ENCODE peak calls at places on chromosomes 16 and 17, in ten cellular contexts. One of them, this sample, is unnamed. For H3K36me3 and H3K27me3, the result is how much of the 10 kb centered on the place peaks cover.

GRCh38 chr16:22356930-22357634 is 17.3 kb downstream of the CDR2 start:
- DNase-seq in neural progenitor cell: no peak
- DNase-seq in transverse colon: no peak
- DNase-seq in heart left ventricle: no peak
- DNase-seq in IMR-90: no peak
- DNase-seq in SJSA1: no peak
- DNase-seq in stomach: no peak
- DNase-seq in tibial nerve: no peak
- DNase-seq in fibroblast of lung: peak
- DNase-seq in endodermal cell: no peak
- DNase-seq in this sample: no peak

GRCh38 chr17:62630365-62631085 is 3.1 kb downstream of the MRC2 start:
- DNase-seq in neural progenitor cell: no peak
- DNase-seq in transverse colon: no peak
- DNase-seq in heart left ventricle: no peak
- DNase-seq in IMR-90: peak
- DNase-seq in SJSA1: no peak
- DNase-seq in stomach: no peak
- DNase-seq in tibial nerve: no peak
- DNase-seq in fibroblast of lung: no peak
- DNase-seq in endodermal cell: peak
- DNase-seq in this sample: no peak

GRCh38 chr17:69492410-69493071 is 78.0 kb downstream of the MAP2K6 start:
- DNase-seq in neural progenitor cell: peak
- DNase-seq in transverse colon: no peak
- DNase-seq in heart left ventricle: no peak
- DNase-seq in IMR-90: peak
- DNase-seq in SJSA1: peak
- DNase-seq in stomach: no peak
- DNase-seq in tibial nerve: no peak
- DNase-seq in fibroblast of lung: peak
- DNase-seq in endodermal cell: peak
- DNase-seq in this sample: no peak

GRCh38 chr17:80843741-80844156 is 147.9 kb upstream of the CHMP6 start:
- DNase-seq in neural progenitor cell: no peak
- DNase-seq in transverse colon: no peak
- DNase-seq in heart left ventricle: no peak
- DNase-seq in IMR-90: no peak
- DNase-seq in SJSA1: no peak
- DNase-seq in stomach: no peak
- DNase-seq in tibial nerve: no peak
- DNase-seq in fibroblast of lung: no peak
- DNase-seq in endodermal cell: no peak
- DNase-seq in this sample: no peak

GRCh38 chr17:74569392-74570003 is 2.2 kb upstream of the CD300H start:
- DNase-seq in neural progenitor cell: no peak
- DNase-seq in transverse colon: peak
- DNase-seq in heart left ventricle: peak
- DNase-seq in IMR-90: peak
- DNase-seq in SJSA1: peak
- DNase-seq in stomach: peak
- DNase-seq in tibial nerve: no peak
- DNase-seq in fibroblast of lung: peak
- DNase-seq in endodermal cell: peak
- DNase-seq in this sample: no peak

GRCh38 chr17:38550661-38551060 is 55.1 kb downstream of the SRCIN1 start:
- DNase-seq in neural progenitor cell: no peak
- DNase-seq in transverse colon: no peak
- DNase-seq in heart left ventricle: peak
- DNase-seq in IMR-90: peak
- DNase-seq in SJSA1: no peak
- DNase-seq in stomach: peak
- DNase-seq in tibial nerve: no peak
- DNase-seq in fibroblast of lung: peak
- DNase-seq in endodermal cell: no peak
- DNase-seq in this sample: no peak

GRCh38 chr17:77363821-77364361 is 223.1 kb downstream of the SEC14L1 start:
- DNase-seq in neural progenitor cell: no peak
- DNase-seq in transverse colon: no peak
- DNase-seq in heart left ventricle: peak
- DNase-seq in IMR-90: peak
- DNase-seq in SJSA1: peak
- DNase-seq in stomach: no peak
- DNase-seq in tibial nerve: no peak
- DNase-seq in fibroblast of lung: peak
- DNase-seq in endodermal cell: peak
- DNase-seq in this sample: no peak

GRCh38 chr16:3058173-3059030 is 7.0 kb upstream of the IL32 start:
- DNase-seq in neural progenitor cell: peak
- DNase-seq in transverse colon: peak
- DNase-seq in heart left ventricle: no peak
- DNase-seq in IMR-90: no peak
- DNase-seq in SJSA1: no peak
- DNase-seq in stomach: peak
- DNase-seq in tibial nerve: no peak
- DNase-seq in fibroblast of lung: no peak
- DNase-seq in endodermal cell: peak
- DNase-seq in this sample: no peak

GRCh38 chr16:73092236-73092781 is 44.4 kb upstream of the ZFHX3 start:
- DNase-seq in neural progenitor cell: no peak
- DNase-seq in transverse colon: no peak
- DNase-seq in heart left ventricle: no peak
- DNase-seq in IMR-90: no peak
- DNase-seq in SJSA1: no peak
- DNase-seq in stomach: no peak
- DNase-seq in tibial nerve: no peak
- DNase-seq in fibroblast of lung: no peak
- DNase-seq in endodermal cell: no peak
- DNase-seq in this sample: no peak

GRCh38 chr17:8896087-8896486 is 28.6 kb upstream of the PIK3R6 start:
- DNase-seq in neural progenitor cell: no peak
- DNase-seq in transverse colon: no peak
- DNase-seq in heart left ventricle: no peak
- DNase-seq in IMR-90: no peak
- DNase-seq in SJSA1: no peak
- DNase-seq in stomach: no peak
- DNase-seq in tibial nerve: no peak
- DNase-seq in fibroblast of lung: no peak
- DNase-seq in endodermal cell: peak
- DNase-seq in this sample: no peak

GRCh38 chr16:12271006-12271405 is 294.5 kb downstream of the SNX29 start:
- DNase-seq in neural progenitor cell: peak
- DNase-seq in transverse colon: no peak
- DNase-seq in heart left ventricle: no peak
- DNase-seq in IMR-90: peak
- DNase-seq in SJSA1: peak
- DNase-seq in stomach: no peak
- DNase-seq in tibial nerve: no peak
- DNase-seq in fibroblast of lung: peak
- DNase-seq in endodermal cell: peak
- DNase-seq in this sample: no peak

GRCh38 chr17:72774251-72774650 is 318.2 kb downstream of the SLC39A11 start:
- DNase-seq in neural progenitor cell: no peak
- DNase-seq in transverse colon: no peak
- DNase-seq in heart left ventricle: no peak
- DNase-seq in IMR-90: no peak
- DNase-seq in SJSA1: no peak
- DNase-seq in stomach: no peak
- DNase-seq in tibial nerve: no peak
- DNase-seq in fibroblast of lung: no peak
- DNase-seq in endodermal cell: no peak
- DNase-seq in this sample: no peak

GRCh38 chr16:73036074-73036826 is 11.7 kb downstream of the ZFHX3 start:
- DNase-seq in neural progenitor cell: peak
- DNase-seq in transverse colon: no peak
- DNase-seq in heart left ventricle: no peak
- DNase-seq in IMR-90: no peak
- DNase-seq in SJSA1: no peak
- DNase-seq in stomach: no peak
- DNase-seq in tibial nerve: no peak
- DNase-seq in fibroblast of lung: no peak
- DNase-seq in endodermal cell: peak
- DNase-seq in this sample: no peak

GRCh38 chr16:23384878-23385277 is 68.1 kb downstream of the COG7 start:
- DNase-seq in neural progenitor cell: no peak
- DNase-seq in transverse colon: no peak
- DNase-seq in heart left ventricle: no peak
- DNase-seq in IMR-90: no peak
- DNase-seq in SJSA1: no peak
- DNase-seq in stomach: no peak
- DNase-seq in tibial nerve: no peak
- DNase-seq in fibroblast of lung: peak
- DNase-seq in endodermal cell: no peak
- DNase-seq in this sample: no peak

GRCh38 chr16:56246051-56246817 is 54.9 kb downstream of the GNAO1 start:
- DNase-seq in neural progenitor cell: peak
- DNase-seq in transverse colon: no peak
- DNase-seq in heart left ventricle: no peak
- DNase-seq in IMR-90: peak
- DNase-seq in SJSA1: peak
- DNase-seq in stomach: no peak
- DNase-seq in tibial nerve: peak
- DNase-seq in fibroblast of lung: peak
- DNase-seq in endodermal cell: no peak
- DNase-seq in this sample: no peak
- H3K36me3 ChIP-seq in neural progenitor cell: under half
- H3K36me3 ChIP-seq in transverse colon: under half
- H3K36me3 ChIP-seq in heart left ventricle: under half
- H3K36me3 ChIP-seq in IMR-90: under half
- H3K36me3 ChIP-seq in SJSA1: under half
- H3K36me3 ChIP-seq in stomach: under half
- H3K36me3 ChIP-seq in tibial nerve: under half
- H3K36me3 ChIP-seq in fibroblast of lung: under half
- H3K36me3 ChIP-seq in endodermal cell: under half
- H3K36me3 ChIP-seq in this sample: under half

DNA sequence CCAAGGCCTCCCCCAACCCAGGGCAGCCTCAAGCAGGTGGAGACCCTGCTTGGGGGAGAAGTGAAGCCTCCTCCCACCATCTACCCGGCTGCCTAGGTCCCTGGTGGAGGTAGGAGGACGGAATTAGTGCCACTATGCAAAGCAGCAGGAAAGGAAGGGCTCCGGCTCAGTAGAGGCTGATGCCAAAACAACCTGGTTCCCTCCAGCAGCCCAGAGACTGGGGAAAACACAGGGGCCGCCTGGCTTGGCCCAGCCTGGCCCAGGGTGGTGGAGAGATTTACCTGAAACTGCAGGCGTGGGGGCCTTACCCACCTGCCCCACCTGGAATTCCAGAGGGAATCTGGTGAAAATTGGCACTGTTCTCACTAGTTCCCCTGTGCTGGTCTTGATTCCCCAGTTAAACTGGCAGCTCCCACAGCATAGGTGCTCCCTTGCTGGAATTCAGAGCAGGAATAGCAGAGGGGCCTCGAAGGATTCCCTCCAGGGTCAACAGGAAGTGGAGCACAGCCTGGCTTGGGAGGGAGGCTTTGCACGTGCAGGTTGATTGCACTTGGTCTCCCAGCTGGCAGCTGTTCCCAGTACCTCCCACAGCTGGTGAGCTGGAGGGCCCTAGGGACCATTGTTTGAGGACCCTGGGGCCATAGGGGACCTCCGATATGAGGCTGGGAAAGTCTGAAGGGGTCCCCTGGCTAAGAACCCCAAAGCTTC is 4.5 kb downstream of the CD79B start:
- DNase-seq in neural progenitor cell: no peak
- DNase-seq in transverse colon: no peak
- DNase-seq in heart left ventricle: no peak
- DNase-seq in IMR-90: no peak
- DNase-seq in SJSA1: no peak
- DNase-seq in stomach: no peak
- DNase-seq in tibial nerve: no peak
- DNase-seq in fibroblast of lung: no peak
- DNase-seq in endodermal cell: no peak
- DNase-seq in this sample: no peak
- H3K4me3 ChIP-seq in neural progenitor cell: no peak
- H3K4me3 ChIP-seq in transverse colon: no peak
- H3K4me3 ChIP-seq in heart left ventricle: no peak
- H3K4me3 ChIP-seq in IMR-90: no peak
- H3K4me3 ChIP-seq in SJSA1: no peak
- H3K4me3 ChIP-seq in stomach: no peak
- H3K4me3 ChIP-seq in tibial nerve: no peak
- H3K4me3 ChIP-seq in fibroblast of lung: no peak
- H3K4me3 ChIP-seq in endodermal cell: no peak
- H3K4me3 ChIP-seq in this sample: no peak

GRCh38 chr17:49952912-49953497 is 16.0 kb upstream of the DLX4 start:
- DNase-seq in neural progenitor cell: no peak
- DNase-seq in transverse colon: no peak
- DNase-seq in heart left ventricle: no peak
- DNase-seq in IMR-90: no peak
- DNase-seq in SJSA1: no peak
- DNase-seq in stomach: no peak
- DNase-seq in tibial nerve: no peak
- DNase-seq in fibroblast of lung: peak
- DNase-seq in endodermal cell: no peak
- DNase-seq in this sample: no peak
- H3K27me3 ChIP-seq in neural progenitor cell: under half
- H3K27me3 ChIP-seq in transverse colon: half or more
- H3K27me3 ChIP-seq in heart left ventricle: under half
- H3K27me3 ChIP-seq in IMR-90: half or more
- H3K27me3 ChIP-seq in SJSA1: half or more
- H3K27me3 ChIP-seq in stomach: under half
- H3K27me3 ChIP-seq in tibial nerve: under half
- H3K27me3 ChIP-seq in fibroblast of lung: under half
- H3K27me3 ChIP-seq in endodermal cell: under half
- H3K27me3 ChIP-seq in this sample: under half

DNA sequence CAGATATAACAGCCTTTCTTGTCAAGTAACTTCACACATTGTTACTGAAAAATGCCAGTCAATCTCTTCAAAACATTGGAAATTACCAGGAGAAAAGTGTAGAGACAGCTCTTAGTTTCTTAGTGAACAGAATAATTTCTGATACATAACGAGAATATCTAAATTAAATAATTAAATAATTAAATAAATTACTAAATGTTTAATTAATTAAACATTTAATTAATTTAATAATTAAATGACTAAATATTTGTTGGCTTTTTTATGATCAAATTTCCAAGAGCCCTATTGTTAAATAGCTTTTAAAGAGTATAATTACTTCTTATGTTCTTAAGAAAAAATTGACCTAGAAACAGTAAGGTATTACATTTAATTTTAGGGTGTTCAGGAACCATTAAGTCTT is 129.6 kb downstream of the SSH2 start:
- DNase-seq in neural progenitor cell: no peak
- DNase-seq in transverse colon: no peak
- DNase-seq in heart left ventricle: no peak
- DNase-seq in IMR-90: no peak
- DNase-seq in SJSA1: no peak
- DNase-seq in stomach: no peak
- DNase-seq in tibial nerve: no peak
- DNase-seq in fibroblast of lung: no peak
- DNase-seq in endodermal cell: no peak
- DNase-seq in this sample: no peak
- H3K36me3 ChIP-seq in neural progenitor cell: under half
- H3K36me3 ChIP-seq in transverse colon: under half
- H3K36me3 ChIP-seq in heart left ventricle: under half
- H3K36me3 ChIP-seq in IMR-90: under half
- H3K36me3 ChIP-seq in SJSA1: under half
- H3K36me3 ChIP-seq in stomach: under half
- H3K36me3 ChIP-seq in tibial nerve: under half
- H3K36me3 ChIP-seq in fibroblast of lung: under half
- H3K36me3 ChIP-seq in endodermal cell: under half
- H3K36me3 ChIP-seq in this sample: under half

This sample was measured in effector memory CD4-positive, alpha-beta T cell.